ENCODE peak calls at places on chromosome 10, in ten cellular contexts. U, H, D, X, S, Q, P, C, N and I are unnamed samples.

GRCh38 chr10:130422366-130423324 is 286.5 kb downstream of the GLRX3 start:
- DNase-seq in Q (no peak), H (no peak), U (no peak), N (no peak), D (no peak), X (no peak), P (no peak), S (no peak), C (no peak), I (no peak)

GRCh38 chr10:96208271-96208670 is 63.1 kb downstream of the BLNK start:
- DNase-seq in S (no peak), N (no peak), D (no peak), X (no peak), Q (no peak), U (peak; percentile 21), P (no peak), C (no peak), H (no peak), I (no peak)

GRCh38 chr10:17847586-17848296 is 38.6 kb downstream of the MRC1 start:
- DNase-seq in S (no peak), C (no peak), Q (no peak), P (no peak), N (no peak), H (peak; percentile 13), D (no peak), U (no peak), X (no peak), I (no peak)

GRCh38 chr10:129972145-129972965 is 8.3 kb upstream of the EBF3 start:
- DNase-seq in S (no peak), X (no peak), H (no peak), D (no peak), Q (no peak), U (no peak), N (no peak), C (no peak), P (no peak), I (no peak)

GRCh38 chr10:66472156-66472555 is 453.7 kb upstream of the LRRTM3 start:
- DNase-seq in N (no peak), C (no peak), X (no peak), P (no peak), Q (no peak), H (no peak), S (no peak), U (no peak), D (no peak), I (no peak)

GRCh38 chr10:13390604-13391522 is 42.8 kb upstream of the SEPHS1 start:
- DNase-seq in Q (peak; percentile 11), X (no peak), C (no peak), H (peak; percentile 33), P (peak; percentile 32), U (no peak), N (no peak), D (peak; percentile 9), S (no peak), I (no peak)

GRCh38 chr10:69086131-69086530 is 1.8 kb upstream of the SRGN start:
- DNase-seq in H (no peak), P (peak; percentile 55), U (no peak), D (no peak), S (no peak), Q (peak; percentile 24), C (no peak), N (no peak), X (no peak), I (peak; percentile 31)

GRCh38 chr10:59465089-59465488 is 102.7 kb upstream of the FAM13C start:
- DNase-seq in Q (no peak), S (no peak), C (no peak), N (no peak), X (no peak), U (no peak), P (peak; percentile 19), D (no peak), H (peak; percentile 65), I (no peak)

DNA sequence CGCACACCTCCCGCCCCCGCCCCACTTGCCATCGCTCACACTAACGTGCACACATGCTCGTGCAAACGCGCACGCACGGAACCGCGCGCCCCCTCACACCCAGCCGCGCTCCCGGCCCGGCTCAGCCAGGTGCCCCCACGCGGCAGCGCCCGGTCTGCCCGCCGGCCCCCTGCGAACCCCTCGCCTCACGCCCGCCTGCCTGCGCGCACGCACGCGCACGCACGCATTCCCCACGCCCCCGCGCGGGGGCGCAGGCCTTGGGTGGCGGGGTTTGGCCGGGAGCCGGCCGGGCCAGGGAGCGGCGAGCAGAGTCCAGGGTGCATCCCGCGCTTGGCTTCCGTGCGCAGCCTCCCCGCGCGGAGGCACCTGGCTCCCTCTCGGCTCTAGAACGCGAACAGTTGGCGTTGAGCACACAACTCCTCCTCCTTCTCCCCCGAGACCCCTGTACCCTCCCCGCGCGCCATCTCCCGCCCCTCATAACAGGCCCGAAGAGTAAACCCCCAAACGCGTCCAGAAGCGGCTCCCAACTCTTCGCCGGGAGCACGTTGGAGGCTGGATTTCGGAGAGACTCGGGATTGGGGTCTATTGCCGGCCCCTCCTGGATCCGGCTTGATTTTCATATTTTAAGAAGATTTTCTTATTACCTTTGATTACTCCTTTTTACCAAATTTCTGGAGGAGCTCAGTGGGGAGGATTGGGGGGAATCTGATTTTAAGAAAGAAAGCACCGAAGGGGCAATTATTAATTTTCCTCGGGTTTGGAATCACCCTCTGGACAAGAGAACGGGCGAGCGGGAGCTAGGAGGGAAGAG is 546 bp upstream of the SORCS3 start:
- DNase-seq in D (no peak), X (no peak), U (no peak), S (no peak), Q (no peak), C (no peak), H (no peak), N (no peak), P (no peak), I (no peak)
- H3K27me3 ChIP-seq in D (no peaks in the 10 kb centered on the region), X (peaks cover 58% of the 10 kb centered on the region), U (peaks cover 2% of the 10 kb centered on the region), S (peaks cover 36% of the 10 kb centered on the region), Q (peaks cover 53% of the 10 kb centered on the region), C (no peaks in the 10 kb centered on the region), H (peaks cover 28% of the 10 kb centered on the region), N (peaks cover 34% of the 10 kb centered on the region), P (peaks cover 61% of the 10 kb centered on the region), I (peaks cover 65% of the 10 kb centered on the region)

GRCh38 chr10:49240946-49241345 is 52.8 kb upstream of the TMEM273 start:
- DNase-seq in N (no peak), H (no peak), C (no peak), U (no peak), P (no peak), D (no peak), S (no peak), X (no peak), Q (no peak), I (no peak)

GRCh38 chr10:49235392-49235791 is 47.2 kb upstream of the TMEM273 start:
- DNase-seq in D (no peak), P (no peak), N (no peak), C (no peak), H (no peak), Q (no peak), X (no peak), S (no peak), U (no peak), I (no peak)

GRCh38 chr10:49241365-49241764 is 53.2 kb upstream of the TMEM273 start:
- DNase-seq in N (no peak), S (no peak), Q (no peak), X (no peak), H (no peak), D (no peak), P (no peak), U (no peak), C (no peak), I (no peak)

GRCh38 chr10:49242604-49243003 is 54.4 kb upstream of the TMEM273 start:
- DNase-seq in N (no peak), P (peak; percentile 69), X (no peak), H (no peak), D (no peak), C (no peak), S (no peak), U (no peak), Q (peak; percentile 80), I (no peak)

DNA sequence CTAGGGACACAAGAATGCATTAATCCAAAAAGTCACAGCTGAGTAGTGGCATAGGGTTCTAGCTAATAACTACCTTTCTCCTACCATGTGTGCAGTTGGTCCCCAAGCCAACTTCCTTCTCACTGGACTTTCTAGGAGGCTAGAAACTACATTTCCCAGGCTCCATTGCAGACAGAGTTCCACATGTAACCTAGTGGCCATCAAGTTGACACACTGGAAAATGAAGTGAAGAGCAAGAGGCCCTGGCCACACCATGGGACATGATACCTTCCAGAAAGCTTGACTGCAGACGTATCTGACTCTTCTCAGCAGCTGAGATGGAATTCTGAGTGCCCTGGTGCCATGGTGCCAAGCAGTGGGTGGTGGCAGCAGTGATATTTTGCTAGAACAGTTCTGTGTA is 49.8 kb upstream of the TMEM273 start:
- DNase-seq in S (no peak), Q (no peak), H (no peak), P (no peak), D (no peak), X (no peak), C (no peak), U (no peak), N (no peak), I (no peak)
- H3K9me3 ChIP-seq in S (no peaks in the 10 kb centered on the region), Q (no peaks in the 10 kb centered on the region), H (no peaks in the 10 kb centered on the region), P (no peaks in the 10 kb centered on the region), D (no peaks in the 10 kb centered on the region), X (no peaks in the 10 kb centered on the region), C (no peaks in the 10 kb centered on the region), U (no peaks in the 10 kb centered on the region), N (no peaks in the 10 kb centered on the region), I (no peaks in the 10 kb centered on the region)

DNA sequence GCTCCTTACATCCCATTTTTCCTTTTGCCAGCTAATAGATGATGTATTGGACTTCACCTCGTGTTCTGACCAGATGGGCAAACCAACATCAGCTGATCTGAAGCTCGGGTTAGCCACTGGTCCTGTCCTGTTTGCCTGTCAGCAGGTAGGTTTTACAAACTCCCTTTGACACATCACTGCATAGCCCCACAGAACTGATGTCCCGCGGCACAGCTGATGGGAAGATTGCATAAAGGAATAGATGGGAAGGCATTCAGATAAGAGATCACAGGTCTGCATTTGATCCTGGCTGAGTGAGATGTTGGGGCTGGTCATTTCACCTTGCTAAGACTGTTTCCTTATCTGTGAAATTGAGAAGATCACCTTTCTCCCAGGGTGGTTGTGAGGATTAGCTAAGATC is 37.9 kb downstream of the PDSS1 start:
- DNase-seq in S (no peak), D (no peak), N (no peak), U (no peak), Q (no peak), C (no peak), P (no peak), X (no peak), H (no peak), I (no peak)
- H3K36me3 ChIP-seq in S (no peaks in the 10 kb centered on the region), D (no peaks in the 10 kb centered on the region), N (peaks cover 65% of the 10 kb centered on the region), U (peaks cover 28% of the 10 kb centered on the region), Q (peaks cover 7% of the 10 kb centered on the region), C (no peaks in the 10 kb centered on the region), P (peaks cover 7% of the 10 kb centered on the region), X (peaks cover 4% of the 10 kb centered on the region), H (peaks cover 6% of the 10 kb centered on the region), I (peaks cover 72% of the 10 kb centered on the region)

GRCh38 chr10:101046332-101047238 is 15.2 kb upstream of the KAZALD1 start:
- DNase-seq in U (no peak), P (no peak), H (peak; percentile 44), N (no peak), S (no peak), X (no peak), D (no peak), C (no peak), Q (no peak), I (no peak)

GRCh38 chr10:101050206-101051069 is 11.4 kb upstream of the KAZALD1 start:
- DNase-seq in Q (peak; percentile 55), U (no peak), N (peak; percentile 67), X (peak; percentile 82), C (peak; percentile 75), H (peak; percentile 30), D (peak; percentile 73), P (peak; percentile 47), S (peak; percentile 81), I (peak; percentile 60)

GRCh38 chr10:101047961-101048892 is 13.6 kb upstream of the KAZALD1 start:
- DNase-seq in S (peak; percentile 30), X (no peak), H (no peak), D (no peak), C (no peak), N (no peak), U (no peak), Q (no peak), P (no peak), I (no peak)

GRCh38 chr10:101044117-101044516 is 13.1 kb downstream of the SFXN3 start:
- DNase-seq in X (no peak), P (no peak), H (no peak), C (no peak), Q (no peak), S (no peak), U (no peak), N (no peak), D (no peak), I (no peak)

DNA sequence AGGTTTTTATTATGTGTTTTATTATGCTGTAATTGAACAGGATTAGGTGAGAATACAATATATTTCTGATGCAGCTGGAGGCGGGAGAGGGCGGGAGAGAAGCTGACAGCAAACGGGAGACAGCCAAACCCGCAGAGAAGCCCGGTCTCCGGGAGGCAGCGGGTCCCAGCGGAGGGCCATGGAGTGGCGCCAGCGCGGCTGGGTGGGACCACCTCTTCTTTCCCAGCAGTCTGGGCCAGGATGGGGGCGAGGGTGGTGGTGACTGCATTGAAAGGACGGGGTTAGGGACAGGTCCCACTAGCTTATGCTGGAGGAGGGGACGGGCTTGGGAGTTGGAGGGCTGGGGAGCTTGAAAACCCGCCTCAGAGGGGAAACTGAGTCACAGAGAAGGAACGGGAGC is 14.5 kb upstream of the KAZALD1 start:
- DNase-seq in H (no peak), U (no peak), Q (no peak), P (no peak), N (no peak), X (no peak), S (no peak), C (no peak), D (no peak), I (no peak)
- H3K27me3 ChIP-seq in H (peaks cover 23% of the 10 kb centered on the region), U (peaks cover 1% of the 10 kb centered on the region), Q (peaks cover 44% of the 10 kb centered on the region), P (peaks cover 47% of the 10 kb centered on the region), N (no peaks in the 10 kb centered on the region), X (peaks cover 44% of the 10 kb centered on the region), S (peaks cover 26% of the 10 kb centered on the region), C (peaks cover 8% of the 10 kb centered on the region), D (no peaks in the 10 kb centered on the region), I (no peaks in the 10 kb centered on the region)